ENCODE peak calls at places on chromosome 9, in five cellular contexts. U is H1, N is WTC11, L is NB4, R is endothelial cell of umbilical vein. M is an unnamed sample.

GRCh38 chr9:134367796-134368490 is 41.7 kb downstream of the RXRA start:
- DNase-seq in U (no peak), R (no peak), N (no peak), L (no peak), M (no peak)

GRCh38 chr9:118529210-118529609 is 825.0 kb downstream of the TLR4 start:
- DNase-seq in U (no peak), L (no peak), N (no peak), R (peak; percentile 98), M (no peak)

GRCh38 chr9:26535146-26535545 is 357.5 kb downstream of the CAAP1 start:
- DNase-seq in U (no peak), L (no peak), R (no peak), N (no peak), M (no peak)

GRCh38 chr9:38677660-38678303 is 42.2 kb downstream of the FAM240B start:
- DNase-seq in U (no peak), L (no peak), R (no peak), N (no peak), M (no peak)

GRCh38 chr9:107638922-107639321 is 149.4 kb upstream of the KLF4 start:
- DNase-seq in N (no peak), R (peak; percentile 72), L (peak; percentile 70), U (no peak), M (no peak)

GRCh38 chr9:70435948-70436347 is 21.5 kb upstream of the KLF9 start:
- DNase-seq in R (peak; percentile 93), U (no peak), N (no peak), L (no peak), M (no peak)

GRCh38 chr9:120891255-120891954 is 14.4 kb upstream of the PHF19 start:
- DNase-seq in R (no peak), L (no peak), U (no peak), N (no peak), M (no peak)

GRCh38 chr9:131709741-131710499 is 30.0 kb downstream of the RAPGEF1 start:
- DNase-seq in L (peak; percentile 39), R (peak; percentile 83), N (no peak), U (no peak), M (no peak)

GRCh38 chr9:109182940-109183798 is 16.1 kb upstream of the FRRS1L start:
- DNase-seq in R (peak; percentile 29), U (peak; percentile 58), L (peak; percentile 26), N (peak; percentile 64), M (peak; percentile 68)

GRCh38 chr9:131854334-131854733 is 114.5 kb upstream of the RAPGEF1 start:
- DNase-seq in N (no peak), U (no peak), R (no peak), L (peak; percentile 51), M (no peak)

GRCh38 chr9:129612815-129613519 is 7.9 kb downstream of the C9orf50 start:
- DNase-seq in U (no peak), N (no peak), R (no peak), L (no peak), M (no peak)

GRCh38 chr9:135504262-135505229 is 4.1 kb downstream of the MRPS2 start:
- DNase-seq in U (peak; percentile 72), R (peak; percentile 39), L (peak; percentile 73), N (peak; percentile 70), M (peak; percentile 72)

GRCh38 chr9:15935661-15936315 is 382.9 kb downstream of the CCDC171 start:
- DNase-seq in L (no peak), N (no peak), U (no peak), R (no peak), M (no peak)
- TF ChIP-seq MAX in L (no peak), N (no peak), U (no peak), R (no peak), M (no peak)

DNA sequence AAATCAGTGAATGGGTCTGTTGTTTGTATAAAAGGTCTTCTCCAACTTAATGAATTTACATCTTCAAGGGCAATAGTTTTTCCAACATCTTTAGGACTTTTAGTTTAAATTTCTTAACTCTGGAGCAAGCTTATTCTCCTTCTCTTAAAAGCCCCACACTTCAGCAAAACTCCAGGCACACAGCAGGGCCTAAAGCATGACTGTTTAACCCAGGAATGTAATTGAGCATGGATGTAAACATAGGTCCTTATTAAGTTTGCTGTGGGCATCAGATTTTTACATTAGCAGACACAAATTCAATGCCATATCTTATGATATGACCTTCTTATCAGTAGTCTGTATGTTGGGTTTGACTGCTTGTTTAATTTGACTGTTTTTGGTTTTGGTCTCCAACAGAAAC is 78.9 kb downstream of the ABCA1 start:
- DNase-seq in R (no peak), N (no peak), L (no peak), U (no peak), M (no peak)
- TF ChIP-seq MAX in R (no peak), N (no peak), L (no peak), U (no peak), M (no peak)

GRCh38 chr9:89420397-89420796 is 77.5 kb downstream of the SEMA4D start:
- DNase-seq in R (no peak), U (no peak), N (no peak), L (no peak), M (no peak)

GRCh38 chr9:89425024-89425805 is 72.7 kb downstream of the SEMA4D start:
- DNase-seq in N (no peak), L (no peak), U (no peak), R (peak; percentile 48), M (no peak)

GRCh38 chr9:89421595-89421994 is 76.3 kb downstream of the SEMA4D start:
- DNase-seq in U (no peak), N (no peak), L (no peak), R (no peak), M (no peak)

GRCh38 chr9:89419978-89420394 is 77.9 kb downstream of the SEMA4D start:
- DNase-seq in R (no peak), U (no peak), L (no peak), N (no peak), M (no peak)

DNA sequence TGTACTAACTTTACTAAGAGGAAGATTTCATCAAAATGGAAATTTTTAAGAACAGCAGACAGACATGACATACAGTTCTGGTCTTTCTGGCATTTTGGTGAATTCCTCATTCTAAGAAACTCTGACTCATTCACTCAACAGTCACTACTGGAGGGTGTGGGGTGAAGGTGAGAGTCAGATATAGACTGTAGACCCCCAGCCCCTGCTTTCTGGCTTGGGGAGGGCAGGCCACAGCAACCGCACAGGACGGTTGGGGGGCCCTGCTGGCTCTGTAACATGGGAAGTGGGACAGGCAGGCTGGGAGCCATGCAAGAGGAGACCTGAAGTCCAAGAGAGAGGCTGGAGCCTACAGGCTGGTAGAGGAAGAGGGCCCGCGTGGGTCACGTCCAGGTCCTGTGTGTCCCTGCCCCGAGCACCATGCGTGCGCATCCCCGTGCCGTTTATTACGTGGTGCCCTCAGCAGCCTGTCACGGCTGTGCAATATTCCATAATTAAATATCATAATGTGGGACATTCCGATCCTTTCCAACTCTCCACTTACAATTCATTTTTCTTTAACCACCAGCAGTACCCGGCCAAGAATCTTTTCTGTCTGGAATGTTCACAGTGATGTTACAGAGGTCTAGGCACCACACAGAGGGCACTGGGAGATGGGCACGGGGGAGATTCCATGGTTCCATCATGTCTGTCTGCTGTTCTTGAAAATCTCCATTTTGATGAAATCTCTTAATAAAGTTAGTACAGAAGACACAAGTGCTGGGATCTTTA is 75.6 kb downstream of the SEMA4D start:
- DNase-seq in U (no peak), R (no peak), L (peak; percentile 89), N (no peak), M (no peak)
- TF ChIP-seq MAX in U (no peak), R (no peak), L (no peak), N (no peak), M (no peak)

GRCh38 chr9:97697837-97698236 is 697 bp upstream of the XPA start:
- DNase-seq in L (no peak), N (no peak), R (no peak), U (no peak), M (no peak)
- TF ChIP-seq MAX in L (no peak), N (no peak), R (no peak), U (no peak), M (no peak)

DNA sequence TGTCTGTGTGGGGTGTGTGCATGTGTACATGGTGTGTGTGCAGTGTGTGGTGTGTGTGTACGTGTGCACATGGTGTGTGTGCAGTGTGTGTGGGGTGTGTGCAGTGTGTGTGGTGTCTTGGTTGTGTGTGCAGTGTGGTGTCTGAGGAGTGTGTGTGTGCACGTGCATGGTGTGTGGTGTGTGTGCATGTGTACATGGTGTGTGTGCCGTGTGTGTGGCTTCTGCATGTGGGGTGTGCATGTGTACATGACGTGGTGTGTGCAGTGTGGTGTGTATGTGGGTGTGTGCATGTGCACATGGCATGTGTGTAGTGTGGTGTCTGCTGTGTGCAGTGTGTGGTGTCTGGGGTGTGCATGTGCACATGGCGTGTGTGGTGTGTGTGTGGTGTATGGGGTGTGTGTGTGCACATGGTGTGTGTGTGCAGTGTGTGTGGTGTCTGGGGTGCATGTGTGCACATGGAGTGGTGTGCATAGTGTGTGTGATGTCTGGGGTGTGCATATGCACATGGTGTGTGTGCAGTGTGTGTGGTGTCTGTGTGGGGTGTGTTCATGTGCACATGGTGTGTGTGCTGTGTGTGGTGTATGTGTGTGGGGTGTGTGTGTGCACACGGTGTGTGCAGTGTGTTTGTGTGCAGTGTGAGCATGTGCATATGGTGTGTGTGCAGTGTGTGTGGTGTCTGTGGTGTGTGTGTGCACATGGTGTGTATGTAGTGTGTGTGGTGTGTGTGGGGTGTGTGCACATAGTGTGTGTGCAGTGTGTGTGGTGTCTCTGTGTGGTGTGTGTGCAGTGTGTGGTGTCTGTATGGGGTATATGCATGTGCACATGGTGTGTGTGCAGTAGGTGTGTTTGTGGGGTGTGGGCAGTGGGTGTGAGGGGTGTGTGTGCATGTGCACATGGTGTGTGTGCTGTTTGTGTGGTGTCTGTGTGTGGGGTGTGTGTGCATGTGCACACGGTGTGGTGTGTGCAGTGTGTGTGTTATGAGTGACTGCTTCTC is 40.6 kb upstream of the ZNG1F start:
- DNase-seq in N (peak; percentile 14), L (peak; percentile 36), U (no peak), R (peak; percentile 55), M (peak; percentile 21)
- TF ChIP-seq MAX in N (no peak), L (peak; percentile 65), U (no peak), R (no peak), M (no peak)

DNA sequence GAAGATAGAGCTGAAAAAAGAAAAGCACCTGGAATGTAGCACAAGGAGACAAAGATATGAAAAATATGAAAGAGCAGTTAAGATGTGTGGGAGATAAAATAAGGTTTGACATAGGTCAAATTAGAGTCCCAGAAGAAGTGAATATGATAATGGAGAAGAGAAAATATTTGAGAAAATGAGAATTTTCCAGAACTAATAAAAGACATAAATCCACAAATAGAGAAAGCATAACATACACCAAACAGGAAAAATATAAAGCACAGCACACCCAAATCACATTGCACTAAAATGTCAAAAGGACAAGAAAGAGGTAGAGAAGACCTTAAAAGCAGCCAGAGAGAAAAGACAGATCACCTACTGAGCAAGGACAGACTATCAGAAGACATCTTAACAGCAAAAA is 43.4 kb downstream of the IPPK start:
- DNase-seq in U (no peak), L (no peak), R (no peak), N (no peak), M (no peak)
- TF ChIP-seq MAX in U (no peak), L (no peak), R (no peak), N (no peak), M (no peak)

DNA sequence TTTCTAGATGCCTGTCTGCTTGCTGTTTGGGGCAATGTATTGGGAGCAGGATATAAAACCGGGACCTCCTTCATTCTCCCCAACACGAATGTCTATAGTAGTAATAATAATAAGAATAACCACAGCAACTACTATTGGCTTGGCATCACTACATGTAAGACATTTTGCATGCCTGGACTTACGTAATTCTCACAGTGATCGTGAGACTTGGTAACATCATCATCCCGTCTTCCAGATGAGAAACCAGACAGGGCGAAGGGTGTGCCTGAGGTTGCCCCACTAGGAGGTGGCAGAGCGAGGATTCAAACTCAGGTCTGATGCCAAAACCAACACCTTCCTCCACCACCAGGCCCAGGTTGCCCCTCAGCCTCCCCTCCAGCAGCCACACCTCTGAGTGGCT is 185.1 kb downstream of the RGS3 start:
- DNase-seq in U (no peak), N (no peak), R (no peak), L (no peak), M (no peak)
- TF ChIP-seq MAX in U (no peak), N (no peak), R (no peak), L (no peak), M (no peak)

M was measured in A549.